ENCODE peak calls at places on chromosomes 7 and 10, in seven cellular contexts. W is adipocyte, C is dorsolateral prefrontal cortex, Z is small intestine, D is fibroblast of mammary gland, X is PC-9, S is choroid plexus epithelial cell. O is an unnamed sample.

GRCh38 chr7:18345641-18346234 is 149.8 kb upstream of the HDAC9 start:
- DNase-seq in X (peak), S (peak), Z (peak), W (peak), D (peak), C (no peak), O (peak)

GRCh38 chr10:102919237-102919959 is 1.3 kb downstream of the CNNM2 start:
- DNase-seq in Z (peak), S (peak), D (peak), C (peak), W (no peak), X (no peak), O (no peak)

GRCh38 chr10:24858244-24858907 is 94.0 kb downstream of the PRTFDC1 start:
- DNase-seq in W (peak), Z (no peak), C (no peak), X (peak), S (peak), D (peak), O (no peak)

GRCh38 chr10:79243211-79244067 is 103.8 kb upstream of the PPIF start:
- DNase-seq in W (peak), S (no peak), Z (peak), D (no peak), C (peak), X (no peak), O (no peak)

GRCh38 chr10:128963246-128964099 is 503.6 kb upstream of the MGMT start:
- DNase-seq in S (no peak), W (no peak), X (no peak), Z (no peak), D (no peak), C (no peak), O (no peak)

GRCh38 chr10:10745281-10745680 is 272.4 kb upstream of the CELF2 start:
- DNase-seq in C (no peak), X (no peak), W (no peak), Z (no peak), S (peak), D (no peak), O (no peak)

GRCh38 chr7:106420210-106420609 is 135.4 kb upstream of the NAMPT start:
- DNase-seq in X (no peak), W (no peak), Z (no peak), D (no peak), S (no peak), C (no peak), O (no peak)

GRCh38 chr7:6011541-6011940 is 2.5 kb downstream of the AIMP2 start:
- DNase-seq in W (no peak), S (no peak), C (no peak), D (no peak), Z (no peak), X (no peak), O (no peak)

GRCh38 chr7:114943530-114943929 is 21.6 kb downstream of the MDFIC start:
- DNase-seq in X (no peak), C (no peak), S (no peak), D (no peak), W (no peak), Z (no peak), O (no peak)

GRCh38 chr7:117132385-117133120 is 179.3 kb downstream of the ST7 start:
- DNase-seq in D (peak), C (no peak), W (peak), Z (no peak), X (peak), S (peak), O (no peak)

GRCh38 chr7:45687185-45687560 is 113.0 kb downstream of the ADCY1 start:
- DNase-seq in W (no peak), Z (no peak), D (no peak), X (no peak), S (no peak), C (no peak), O (no peak)

GRCh38 chr10:91415816-91416215 is 5.7 kb downstream of the HECTD2 start:
- DNase-seq in D (peak), C (no peak), S (peak), Z (no peak), X (no peak), W (no peak), O (no peak)

GRCh38 chr10:129911451-129912160 is 52.5 kb downstream of the EBF3 start:
- DNase-seq in C (no peak), S (no peak), W (no peak), Z (no peak), D (no peak), X (no peak), O (no peak)

GRCh38 chr10:71975891-71976725 is 11.9 kb downstream of the CHST3 start:
- DNase-seq in S (peak), X (peak), C (no peak), D (peak), Z (peak), W (peak), O (no peak)

GRCh38 chr7:74401137-74401859 is 52.4 kb upstream of the GTF2IRD1 start:
- DNase-seq in X (peak), C (peak), Z (peak), D (peak), S (peak), W (peak), O (no peak)

GRCh38 chr7:123660514-123661354 is 5.1 kb downstream of the LMOD2 start:
- DNase-seq in C (no peak), Z (no peak), S (no peak), X (no peak), D (no peak), W (no peak), O (no peak)

GRCh38 chr7:104956753-104957450 is 57.1 kb upstream of the KMT2E start:
- DNase-seq in S (peak), C (no peak), D (peak), Z (no peak), X (no peak), W (peak), O (no peak)

GRCh38 chr10:29590598-29591415 is 44.0 kb downstream of the SVIL start:
- DNase-seq in W (peak), D (peak), C (no peak), S (peak), X (no peak), Z (peak), O (peak)

GRCh38 chr7:24757799-24758275 is 573 bp upstream of the GSDME start:
- DNase-seq in D (peak), C (no peak), W (peak), S (peak), Z (peak), X (no peak), O (no peak)

GRCh38 chr7:124784879-124785818 is 19.6 kb upstream of the GPR37 start:
- DNase-seq in D (peak), S (peak), C (peak), Z (peak), X (peak), W (peak), O (no peak)

GRCh38 chr7:55549457-55549856 is 22.8 kb downstream of the VOPP1 start:
- DNase-seq in C (no peak), D (no peak), Z (no peak), S (no peak), W (no peak), X (no peak), O (no peak)

GRCh38 chr10:12509016-12509793 is 159.9 kb downstream of the CAMK1D start:
- DNase-seq in Z (no peak), C (no peak), W (no peak), S (no peak), X (no peak), D (no peak), O (no peak)

GRCh38 chr7:28055161-28055544 is 125.4 kb downstream of the JAZF1 start:
- DNase-seq in W (no peak), Z (no peak), C (no peak), X (no peak), S (no peak), D (no peak), O (no peak)

GRCh38 chr7:88888684-88889083 is 93.1 kb upstream of the TEX47 start:
- DNase-seq in Z (no peak), D (peak), X (no peak), S (peak), C (no peak), W (peak), O (no peak)

GRCh38 chr7:154364156-154364555 is 312.0 kb downstream of the DPP6 start:
- DNase-seq in S (no peak), C (no peak), Z (no peak), D (no peak), W (no peak), X (no peak), O (no peak)

GRCh38 chr7:75876126-75876881 is 2.5 kb upstream of the RHBDD2 start:
- DNase-seq in X (no peak), W (no peak), D (no peak), S (no peak), Z (no peak), C (no peak), O (no peak)

GRCh38 chr10:80421369-80422220 is 13.2 kb downstream of the PRXL2A start:
- DNase-seq in Z (peak), W (no peak), X (no peak), S (no peak), C (no peak), D (no peak), O (no peak)
- H3K4me3 ChIP-seq in Z (no peak), W (no peak), X (no peak), S (no peak), C (no peak), D (no peak), O (no peak)

GRCh38 chr7:150432915-150433892 is 17.2 kb upstream of the GIMAP8 start:
- DNase-seq in Z (no peak), S (no peak), C (no peak), X (no peak), W (no peak), D (no peak), O (no peak)

GRCh38 chr7:150434240-150434639 is 16.2 kb upstream of the GIMAP8 start:
- DNase-seq in D (no peak), C (no peak), Z (no peak), X (no peak), S (no peak), W (no peak), O (no peak)

GRCh38 chr7:150435047-150435389 is 15.4 kb upstream of the GIMAP8 start:
- DNase-seq in D (no peak), C (no peak), X (no peak), Z (no peak), S (no peak), W (no peak), O (no peak)

GRCh38 chr7:150431839-150432658 is 18.4 kb upstream of the GIMAP8 start:
- DNase-seq in S (no peak), X (no peak), Z (no peak), W (no peak), D (no peak), C (no peak), O (no peak)

GRCh38 chr7:150435390-150436073 is 14.9 kb upstream of the GIMAP8 start:
- DNase-seq in S (no peak), Z (no peak), C (no peak), X (no peak), W (no peak), D (no peak), O (no peak)
- H3K4me3 ChIP-seq in S (no peak), Z (no peak), C (no peak), X (no peak), W (no peak), D (no peak), O (no peak)

DNA sequence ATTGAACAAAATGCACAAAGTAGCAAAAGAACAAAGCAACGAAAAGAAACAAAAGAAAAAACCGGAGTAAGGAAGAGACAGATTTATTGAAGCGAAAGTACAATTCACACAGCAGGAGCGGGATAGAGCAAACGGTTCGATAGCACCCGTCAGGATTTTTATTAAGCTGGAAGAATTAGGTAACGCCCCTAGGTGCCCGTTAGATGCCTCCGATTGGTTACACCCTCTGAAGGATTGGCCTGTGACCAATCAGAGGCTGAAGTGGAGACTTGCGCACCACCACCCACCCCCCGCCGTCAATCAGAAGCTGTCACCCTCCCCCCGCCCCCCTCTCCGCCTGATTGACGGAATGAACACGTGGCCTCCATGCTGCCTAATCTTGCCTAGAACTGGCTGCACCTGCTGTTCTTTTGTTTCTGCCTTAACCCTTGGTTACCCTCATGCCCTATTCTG is 16.8 kb downstream of the OCM2 start:
- DNase-seq in Z (no peak), X (no peak), C (no peak), W (no peak), S (peak), D (no peak), O (no peak)
- H3K4me3 ChIP-seq in Z (no peak), X (no peak), C (no peak), W (no peak), S (no peak), D (no peak), O (no peak)

DNA sequence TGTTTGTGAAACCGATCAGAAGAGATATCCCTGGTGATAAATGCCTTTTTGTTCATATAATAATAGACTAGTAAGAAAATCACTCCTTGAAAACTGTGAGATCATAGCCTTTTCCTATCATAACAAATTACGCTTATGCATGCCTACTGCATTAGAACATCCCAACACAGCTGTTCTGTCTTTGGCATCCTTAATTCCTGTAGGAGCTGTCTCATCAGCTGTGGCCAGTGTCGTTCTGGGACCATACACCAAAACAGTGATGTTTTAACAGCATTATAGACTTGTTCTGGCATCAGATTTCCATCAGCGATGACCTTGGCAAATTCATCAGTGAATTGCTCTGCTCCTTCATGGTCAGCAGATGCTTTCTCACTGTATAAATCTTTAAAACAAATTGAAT is 423.6 kb upstream of the LRGUK start:
- DNase-seq in D (peak), S (peak), X (no peak), W (peak), C (no peak), Z (no peak), O (no peak)
- H3K4me3 ChIP-seq in D (no peak), S (no peak), X (no peak), W (no peak), C (no peak), Z (no peak), O (no peak)

DNA sequence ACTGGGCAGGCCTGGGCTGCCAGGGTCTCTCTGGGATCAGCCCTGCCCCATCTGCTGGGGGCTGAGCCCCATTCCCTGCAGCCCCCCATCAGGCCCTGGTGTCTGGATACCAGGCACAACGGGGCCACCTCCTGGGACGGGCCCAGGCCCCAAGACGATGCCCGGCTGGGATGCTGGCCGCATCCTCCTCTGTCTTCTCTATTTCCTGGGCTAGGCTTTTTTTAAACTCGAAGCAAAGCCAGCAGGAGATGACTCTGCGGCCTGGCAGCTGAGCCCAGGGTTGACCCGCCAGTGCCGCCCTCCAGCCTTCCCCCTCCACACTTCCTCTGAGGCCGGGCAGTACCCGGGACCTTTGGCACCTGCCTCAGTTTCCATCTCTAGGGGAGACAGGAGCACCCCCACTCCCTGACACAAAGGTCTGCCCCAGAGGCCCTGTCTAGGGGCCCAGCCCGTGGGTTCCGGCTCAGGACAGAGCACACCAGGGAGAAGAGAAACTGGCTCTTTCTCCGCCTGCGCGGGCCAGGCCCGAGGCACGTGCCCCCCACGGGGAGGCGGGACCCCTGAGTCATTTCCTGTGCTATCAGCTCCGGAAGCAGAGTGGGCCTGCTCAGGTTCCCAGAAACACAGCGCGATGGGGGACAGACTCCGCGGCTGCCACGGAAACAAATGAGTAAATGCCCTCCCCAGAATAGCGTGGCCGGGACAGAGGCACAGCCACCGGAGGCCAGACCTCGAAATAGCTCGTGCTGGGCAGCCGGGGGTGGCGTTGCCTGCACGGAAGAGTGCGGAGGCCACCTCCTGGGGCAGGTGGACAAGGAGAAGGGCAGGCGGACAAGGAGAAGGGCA is 84.6 kb upstream of the PDGFA start:
- DNase-seq in X (peak), Z (peak), W (peak), S (peak), D (peak), C (peak), O (no peak)
- H3K4me3 ChIP-seq in X (no peak), Z (peak), W (no peak), S (peak), D (no peak), C (peak), O (no peak)

DNA sequence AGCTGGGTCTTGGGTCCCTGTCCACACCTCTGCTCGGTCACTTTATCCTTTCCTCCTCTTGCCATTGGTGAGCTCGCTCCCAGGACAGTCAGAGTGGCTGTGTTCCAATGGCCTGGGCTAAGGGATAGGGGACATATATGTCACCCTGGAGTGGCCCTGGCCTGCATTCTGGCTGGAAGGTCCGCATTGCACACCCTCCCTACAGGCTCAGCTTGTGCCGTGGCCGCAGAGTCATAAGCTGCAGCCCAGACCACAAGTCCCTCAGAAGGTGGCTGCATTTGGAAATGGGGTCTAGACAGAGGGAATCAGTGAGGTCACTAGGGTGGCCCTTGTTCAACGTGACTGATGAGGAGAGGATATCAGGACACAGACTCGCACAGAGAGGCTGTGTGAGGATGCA is 363.8 kb upstream of the SHH start:
- DNase-seq in C (no peak), Z (no peak), X (no peak), W (no peak), D (no peak), S (no peak), O (no peak)
- H3K4me3 ChIP-seq in C (no peak), Z (no peak), X (no peak), W (no peak), D (no peak), S (no peak), O (no peak)

GRCh38 chr7:82713506-82713905 is 269.9 kb upstream of the CACNA2D1 start:
- DNase-seq in S (no peak), X (no peak), W (no peak), C (no peak), D (no peak), Z (peak), O (no peak)
- H3K4me3 ChIP-seq in S (no peak), X (no peak), W (no peak), C (no peak), D (no peak), Z (no peak), O (no peak)

O was measured in LNCaP clone FGC.